ENCODE peak calls at places on chromosomes 12 and 14, in ten cellular contexts. U is T-helper 22 cell, I is AG10803, B is immature natural killer cell, L is GDM1, E is A549, A is GM20000, J is cardiac muscle cell, S is HT1080, W is nephron progenitor cell. N is an unnamed sample.

GRCh38 chr14:103188691-103189480 is 65.6 kb downstream of the TNFAIP2 start:
- DNase-seq in S (no peak), A (peak; percentile 63), W (peak; percentile 63), B (no peak), I (peak; percentile 29), L (no peak), E (peak; percentile 44), U (peak; percentile 2), J (peak; percentile 34), N (no peak)

GRCh38 chr12:49515266-49515665 is 23.6 kb upstream of the KCNH3 start:
- DNase-seq in J (peak; percentile 74), E (peak; percentile 64), B (no peak), L (no peak), W (no peak), S (peak; percentile 81), A (no peak), I (peak; percentile 68), U (no peak), N (peak; percentile 95)

GRCh38 chr12:52087961-52088820 is 8.7 kb downstream of the SMIM41 start:
- DNase-seq in U (no peak), I (no peak), B (no peak), E (no peak), J (no peak), A (peak; percentile 68), L (no peak), W (no peak), S (no peak), N (no peak)

GRCh38 chr12:8840938-8841633 is 18.7 kb downstream of the A2ML1 start:
- DNase-seq in U (no peak), I (no peak), E (no peak), L (no peak), B (no peak), S (no peak), A (no peak), W (no peak), J (no peak), N (no peak)

GRCh38 chr12:58177366-58177765 is 236.0 kb downstream of the ATP23 start:
- DNase-seq in A (no peak), W (no peak), I (no peak), S (no peak), E (no peak), L (no peak), B (no peak), J (no peak), U (no peak), N (no peak)

GRCh38 chr12:67632005-67632404 is 16.5 kb upstream of the DYRK2 start:
- DNase-seq in I (no peak), J (no peak), S (no peak), B (no peak), A (no peak), L (no peak), E (no peak), W (no peak), U (no peak), N (no peak)

GRCh38 chr14:32458720-32459119 is 129.6 kb downstream of the AKAP6 start:
- DNase-seq in W (no peak), E (no peak), L (no peak), I (no peak), A (no peak), U (no peak), S (no peak), B (no peak), J (no peak), N (no peak)

GRCh38 chr12:87155616-87156015 is 873.6 kb downstream of the C12orf50 start:
- DNase-seq in L (no peak), S (peak; percentile 68), I (peak; percentile 73), E (peak; percentile 32), A (no peak), U (no peak), J (peak; percentile 87), B (no peak), W (no peak), N (peak; percentile 65)

GRCh38 chr12:113420996-113421595 is 1.1 kb upstream of the SDSL start:
- DNase-seq in U (no peak), B (no peak), W (no peak), L (no peak), J (no peak), S (no peak), I (no peak), A (no peak), E (no peak), N (no peak)